ENCODE peak calls at places on chromosomes 6 and 20, in seven cellular contexts. A is esophagus muscularis mucosa, J is Panc1, D is SK-N-MC, R is prostate gland, Q is GM23338, I is HCT116. E is an unnamed sample.

GRCh38 chr20:16175322-16175721 is 397.9 kb downstream of the KIF16B start:
- DNase-seq in A (peak), J (no peak), D (no peak), R (no peak), Q (no peak), I (no peak), E (no peak)

GRCh38 chr6:55293116-55293515 is 34.2 kb upstream of the GFRAL start:
- DNase-seq in A (no peak), J (no peak), D (no peak), R (no peak), Q (peak), I (peak), E (no peak)

GRCh38 chr20:44692932-44693476 is 22.2 kb upstream of the CCN5 start:
- DNase-seq in A (peak), J (peak), D (no peak), R (no peak), Q (no peak), I (peak), E (peak)

GRCh38 chr6:169942173-169942572 is 190.8 kb downstream of the ERMARD start:
- DNase-seq in A (no peak), J (no peak), D (no peak), R (no peak), Q (no peak), I (no peak), E (no peak)

GRCh38 chr6:115613488-115613887 is 447.2 kb downstream of the FRK start:
- DNase-seq in A (no peak), J (no peak), D (no peak), R (no peak), Q (no peak), I (no peak), E (no peak)

GRCh38 chr6:21201181-21201580 is 392.4 kb upstream of the SOX4 start:
- DNase-seq in A (no peak), J (no peak), D (no peak), R (no peak), Q (no peak), I (no peak), E (no peak)

GRCh38 chr6:106255306-106255705 is 70.3 kb downstream of the ATG5 start:
- DNase-seq in A (no peak), J (no peak), D (peak), R (no peak), Q (no peak), I (no peak), E (no peak)

GRCh38 chr20:46483879-46484278 is 29.5 kb downstream of the ZNF334 start:
- DNase-seq in A (no peak), J (no peak), D (no peak), R (no peak), Q (no peak), I (no peak), E (no peak)

GRCh38 chr6:41801380-41801779 is 13.9 kb downstream of the TOMM6 start:
- DNase-seq in A (no peak), J (no peak), D (no peak), R (no peak), Q (peak), I (no peak), E (no peak)

GRCh38 chr6:11575408-11576033 is 38.0 kb downstream of the TMEM170B start:
- DNase-seq in A (no peak), J (peak), D (peak), R (peak), Q (peak), I (peak), E (peak)

GRCh38 chr6:77298298-77298697 is 165.0 kb downstream of the HTR1B start:
- DNase-seq in A (no peak), J (no peak), D (no peak), R (no peak), Q (no peak), I (no peak), E (no peak)

GRCh38 chr20:13784271-13784892 is 337 bp downstream of the ESF1 start:
- DNase-seq in A (no peak), J (no peak), D (no peak), R (no peak), Q (no peak), I (no peak), E (no peak)

GRCh38 chr20:53678990-53679596 is 85.5 kb upstream of the ZNF217 start:
- DNase-seq in A (no peak), J (no peak), D (no peak), R (no peak), Q (no peak), I (no peak), E (no peak)

GRCh38 chr20:37526238-37526838 is 1.3 kb downstream of the BLCAP start:
- DNase-seq in A (no peak), J (no peak), D (peak), R (peak), Q (peak), I (no peak), E (no peak)

GRCh38 chr20:37524859-37525708 is 2.6 kb downstream of the BLCAP start:
- DNase-seq in A (no peak), J (no peak), D (no peak), R (peak), Q (no peak), I (no peak), E (no peak)

GRCh38 chr20:37524221-37524700 is 3.2 kb downstream of the NNAT start:
- DNase-seq in A (no peak), J (no peak), D (no peak), R (peak), Q (no peak), I (no peak), E (peak)

GRCh38 chr20:37526839-37527637 is 638 bp downstream of the BLCAP start:
- DNase-seq in A (no peak), J (no peak), D (no peak), R (no peak), Q (peak), I (no peak), E (no peak)

GRCh38 chr20:37525810-37526209 is 1.9 kb downstream of the BLCAP start:
- DNase-seq in A (no peak), J (no peak), D (no peak), R (no peak), Q (no peak), I (no peak), E (no peak)
- H3K27ac ChIP-seq in A (peak), J (no peak), D (no peak), R (peak), Q (no peak), I (no peak), E (peak)

GRCh38 chr6:69022991-69023390 is 387.9 kb downstream of the ADGRB3 start:
- DNase-seq in A (no peak), J (no peak), D (no peak), R (no peak), Q (no peak), I (no peak), E (no peak)

GRCh38 chr6:69018911-69019310 is 383.8 kb downstream of the ADGRB3 start:
- DNase-seq in A (no peak), J (no peak), D (no peak), R (no peak), Q (no peak), I (no peak), E (no peak)

DNA sequence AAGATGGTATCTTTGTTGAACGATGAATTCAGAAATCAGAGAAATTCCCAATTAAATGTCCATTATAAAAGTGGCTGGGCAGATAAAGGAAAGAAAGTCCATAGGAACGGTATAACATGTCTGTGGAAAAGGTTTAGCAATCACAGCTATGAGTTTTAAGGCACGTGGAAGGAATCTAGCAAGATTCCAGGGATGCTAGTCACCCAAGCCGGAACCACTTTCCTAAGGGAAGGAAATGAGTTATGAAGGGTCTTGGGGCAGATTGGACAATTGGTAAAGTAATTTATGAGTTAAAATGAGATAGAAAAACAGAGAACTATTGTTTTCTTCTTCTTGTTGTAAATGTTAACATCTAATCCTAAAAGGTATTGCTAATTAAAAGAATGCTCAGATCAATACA is 384.8 kb downstream of the ADGRB3 start:
- DNase-seq in A (no peak), J (no peak), D (no peak), R (no peak), Q (no peak), I (no peak), E (no peak)
- TF ChIP-seq POLR2AphosphoS5 in A (no peak), J (no peak), D (no peak), R (no peak), Q (no peak), I (no peak), E (no peak)

DNA sequence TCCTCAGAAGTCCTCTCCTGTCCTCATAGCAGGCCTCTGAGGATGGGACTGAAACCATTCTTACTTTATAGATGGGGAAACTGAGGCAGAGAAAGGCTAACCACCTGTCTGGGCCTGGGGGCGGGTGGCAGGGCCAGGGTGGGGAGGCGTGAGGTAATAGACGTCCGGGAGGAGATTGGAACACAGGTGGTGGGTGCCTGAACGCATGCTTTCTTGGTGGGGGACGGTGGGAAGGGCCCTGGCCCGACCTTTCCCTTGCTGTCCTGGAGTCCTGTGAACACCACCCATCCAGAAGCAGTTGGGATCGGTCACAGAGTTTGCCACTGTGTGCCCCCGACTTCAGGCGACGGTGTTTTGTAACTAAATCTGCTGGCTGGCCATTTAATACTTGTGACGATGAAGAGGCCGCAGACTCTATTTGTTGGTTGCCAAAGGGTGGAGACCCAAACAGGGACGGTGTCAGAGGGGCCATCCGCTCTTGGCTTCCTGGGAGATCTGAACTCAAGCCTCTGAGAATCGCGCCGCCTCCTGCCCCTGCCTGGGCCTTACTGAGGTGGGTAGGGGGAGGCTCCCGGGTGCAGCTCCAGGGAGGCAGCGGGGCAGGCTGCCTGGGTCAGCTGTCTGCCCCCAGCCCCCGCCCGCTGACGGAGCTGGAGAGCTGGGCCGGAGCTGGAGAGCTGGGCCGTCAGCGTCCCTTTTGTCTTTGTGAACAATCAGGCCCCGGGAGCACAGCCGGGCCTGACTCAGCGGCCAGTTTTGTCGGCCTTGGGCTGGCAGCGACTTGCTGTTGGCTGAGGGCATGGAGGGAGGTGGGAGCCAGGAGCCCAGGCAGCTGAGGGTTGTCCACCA is 4.1 kb downstream of the RBM38 start:
- DNase-seq in A (no peak), J (no peak), D (no peak), R (peak), Q (no peak), I (no peak), E (peak)
- H3K27ac ChIP-seq in A (peak), J (no peak), D (no peak), R (peak), Q (peak), I (no peak), E (peak)

DNA sequence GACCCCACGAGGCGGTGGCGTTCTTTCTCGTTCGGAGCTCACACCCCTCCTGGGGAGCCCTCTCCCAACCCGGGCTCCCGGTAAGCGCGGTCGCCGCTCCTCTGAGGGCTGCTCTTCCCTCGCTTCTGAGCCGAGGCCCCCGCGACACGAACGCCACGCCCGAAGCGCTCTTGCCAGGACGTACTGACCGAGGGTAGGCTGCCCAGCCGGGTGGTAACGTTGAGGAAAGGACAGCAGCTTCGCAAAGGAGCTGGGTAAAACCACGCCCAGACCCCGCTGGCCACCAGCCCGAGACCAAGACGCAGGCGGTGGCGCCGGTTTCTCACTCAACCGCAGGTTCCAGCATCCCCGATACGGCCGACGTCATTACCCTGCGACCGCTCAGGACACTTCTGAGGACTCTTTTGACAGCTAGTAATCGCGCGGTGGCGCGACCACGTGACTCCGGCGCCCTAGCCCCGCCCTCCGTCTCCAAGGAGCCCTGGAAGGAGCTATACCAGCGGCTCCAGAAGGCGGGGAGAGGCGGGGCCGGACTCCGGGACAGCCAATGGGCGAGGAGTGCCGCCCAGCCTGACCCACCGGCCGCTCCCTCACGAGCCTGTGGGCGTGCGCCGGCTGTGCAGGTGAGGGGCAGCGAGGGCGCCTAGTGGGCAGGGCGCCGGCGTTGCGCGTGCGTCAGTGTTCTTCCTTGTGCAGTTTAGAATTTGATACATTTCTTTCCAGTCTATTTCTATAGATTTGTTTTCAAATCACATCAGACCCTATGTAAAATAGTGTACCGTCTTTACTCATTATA is 4.0 kb upstream of the GZF1 start:
- DNase-seq in A (peak), J (peak), D (peak), R (peak), Q (peak), I (peak), E (peak)
- TF ChIP-seq POLR2AphosphoS5 in A (peak), J (no peak), D (peak), R (peak), Q (peak), I (peak), E (peak)

GRCh38 chr6:148445116-148445515 is 102.5 kb downstream of the SASH1 start:
- DNase-seq in A (no peak), J (no peak), D (no peak), R (no peak), Q (no peak), I (no peak), E (no peak)
- H3K27ac ChIP-seq in A (no peak), J (no peak), D (no peak), R (no peak), Q (peak), I (no peak), E (no peak)

GRCh38 chr20:49913399-49914047 is 1.8 kb downstream of the SPATA2 start:
- DNase-seq in A (no peak), J (no peak), D (no peak), R (no peak), Q (no peak), I (no peak), E (no peak)

GRCh38 chr20:49915118-49915379 is 280 bp downstream of the SPATA2 start:
- DNase-seq in A (no peak), J (no peak), D (no peak), R (no peak), Q (no peak), I (no peak), E (no peak)

GRCh38 chr20:49914310-49915117 is 815 bp downstream of the SPATA2 start:
- DNase-seq in A (no peak), J (no peak), D (no peak), R (no peak), Q (peak), I (no peak), E (no peak)

GRCh38 chr20:49916146-49917002 is 1.0 kb upstream of the SPATA2 start:
- DNase-seq in A (no peak), J (no peak), D (no peak), R (peak), Q (no peak), I (no peak), E (peak)

DNA sequence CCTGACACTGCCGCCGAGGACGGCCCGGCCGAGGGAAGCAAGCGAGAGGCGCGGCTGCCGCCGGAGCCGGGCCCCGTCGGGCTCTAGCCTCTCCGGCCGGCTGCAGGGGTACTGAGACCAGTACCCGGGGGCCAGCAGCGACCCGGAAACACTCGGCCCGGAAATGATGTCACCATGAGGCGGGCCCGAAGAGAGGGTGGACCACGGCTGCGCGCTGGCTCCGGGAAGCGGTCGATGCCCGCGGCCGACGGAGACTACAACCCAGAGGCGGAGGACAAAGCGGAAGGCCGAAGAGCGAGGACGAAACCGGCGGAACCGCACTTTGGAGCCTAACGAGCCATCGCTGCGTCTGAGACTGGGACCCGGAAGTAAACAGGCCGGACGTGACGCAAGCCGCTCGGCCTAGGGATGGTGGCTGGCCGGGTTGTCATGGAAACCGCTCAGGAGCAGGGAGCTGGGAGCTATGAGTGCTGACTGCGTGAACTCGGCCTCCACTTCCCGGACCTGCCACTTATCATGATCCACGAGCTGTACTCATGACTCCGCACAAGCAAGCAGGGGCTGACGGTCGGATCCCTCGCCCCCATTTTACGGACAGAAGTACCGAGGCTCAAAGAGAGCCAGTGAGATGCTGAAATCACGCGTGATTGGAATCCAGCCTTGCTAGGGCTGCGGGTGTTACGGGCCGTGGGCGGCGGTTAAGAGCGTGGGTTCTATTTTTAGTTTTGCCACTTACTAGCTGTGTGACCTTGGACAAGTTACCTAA is at the start of gene SPATA2:
- DNase-seq in A (peak), J (peak), D (peak), R (peak), Q (peak), I (peak), E (peak)
- TF ChIP-seq POLR2AphosphoS5 in A (peak), J (peak), D (peak), R (peak), Q (peak), I (peak), E (peak)

GRCh38 chr20:60011512-60012507 is 53.6 kb downstream of the CDH26 start:
- DNase-seq in A (peak), J (no peak), D (no peak), R (no peak), Q (no peak), I (no peak), E (no peak)
- H3K27ac ChIP-seq in A (no peak), J (no peak), D (no peak), R (no peak), Q (no peak), I (no peak), E (no peak)

GRCh38 chr6:44078219-44078794 is 48.9 kb downstream of the MRPL14 start:
- DNase-seq in A (no peak), J (no peak), D (no peak), R (no peak), Q (no peak), I (no peak), E (no peak)

GRCh38 chr6:44077201-44077946 is 49.9 kb downstream of the MRPL14 start:
- DNase-seq in A (no peak), J (no peak), D (no peak), R (no peak), Q (no peak), I (no peak), E (no peak)

GRCh38 chr6:44079672-44080071 is 47.6 kb downstream of the MRPL14 start:
- DNase-seq in A (no peak), J (no peak), D (no peak), R (no peak), Q (no peak), I (no peak), E (no peak)

GRCh38 chr6:44080561-44081521 is 46.4 kb downstream of the MRPL14 start:
- DNase-seq in A (no peak), J (no peak), D (no peak), R (no peak), Q (no peak), I (no peak), E (no peak)

DNA sequence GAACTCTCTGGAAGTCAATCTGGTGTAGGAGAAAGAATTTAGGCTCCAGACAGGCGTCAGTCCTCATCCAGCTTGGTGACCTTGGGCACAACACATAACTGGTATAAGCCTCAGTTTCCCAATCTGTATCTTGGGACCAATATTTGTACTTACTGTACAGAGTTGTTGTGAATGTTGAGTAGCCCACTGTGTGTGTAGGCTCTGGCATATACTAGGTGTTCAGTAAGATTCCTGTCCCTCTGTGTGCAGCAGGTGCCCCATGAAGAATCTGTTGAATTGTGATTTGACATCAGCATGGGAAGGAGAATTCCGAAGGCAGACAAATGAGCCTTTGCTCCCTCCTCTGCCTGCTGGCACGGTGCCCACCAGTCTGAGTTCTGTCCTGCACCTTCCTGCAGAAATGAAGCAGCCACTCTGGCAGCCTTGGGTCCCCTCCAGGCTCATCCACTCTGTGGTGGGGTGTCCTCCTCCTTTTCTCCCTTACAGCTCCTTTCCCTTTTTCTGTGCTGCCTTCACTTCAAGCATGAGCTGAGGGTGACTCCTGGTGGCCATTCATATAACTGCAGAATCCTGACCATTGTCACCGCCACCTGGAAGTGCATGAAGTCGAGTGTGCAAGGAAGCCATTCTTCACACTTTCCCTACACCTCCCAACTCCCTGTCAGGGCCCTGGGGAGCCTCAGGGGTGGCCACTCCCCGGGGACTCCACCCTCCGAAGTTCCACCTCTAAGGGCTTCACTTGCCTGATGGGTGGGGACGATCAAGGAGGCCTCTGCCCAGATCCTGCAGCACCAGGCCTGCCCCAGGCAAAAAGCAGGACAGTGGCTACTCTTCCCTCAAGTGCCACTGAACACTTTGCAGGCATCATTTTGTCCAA is 48.2 kb downstream of the MRPL14 start:
- DNase-seq in A (no peak), J (no peak), D (peak), R (peak), Q (peak), I (peak), E (peak)
- TF ChIP-seq POLR2AphosphoS5 in A (no peak), J (no peak), D (no peak), R (peak), Q (no peak), I (no peak), E (peak)